ENCODE peak calls at places on chromosomes 1 and 21, in four cellular contexts. V is GM12878, H is K562, K is HL-60. O is an unnamed sample.

GRCh38 chr1:121538943-121539575 is 354.3 kb downstream of the SRGAP2C start:
- DNase-seq in H (no peak), K (no peak), V (no peak), O (no peak)

GRCh38 chr1:160542303-160542945 is 19.4 kb upstream of the SLAMF6 start:
- DNase-seq in H (no peak), V (no peak), K (no peak), O (no peak)

GRCh38 chr1:54681396-54681795 is 34.3 kb upstream of the TTC4 start:
- DNase-seq in H (no peak), K (no peak), V (no peak), O (no peak)

GRCh38 chr1:230807551-230808267 is 60.5 kb downstream of the CAPN9 start:
- DNase-seq in V (no peak), K (no peak), H (no peak), O (no peak)

GRCh38 chr21:35329940-35330670 is 281.0 kb upstream of the RUNX1 start:
- DNase-seq in K (no peak), V (no peak), H (no peak), O (no peak)

GRCh38 chr1:151006331-151007052 is at the start of gene MINDY1:
- DNase-seq in K (peak; percentile 83), V (peak; percentile 32), H (peak; percentile 83), O (no peak)

GRCh38 chr1:54475357-54476230 is 69.4 kb upstream of the SSBP3 start:
- DNase-seq in V (no peak), H (no peak), K (no peak), O (no peak)

GRCh38 chr1:113945329-113945728 is 16.2 kb downstream of the HIPK1 start:
- DNase-seq in K (no peak), V (no peak), H (no peak), O (no peak)

GRCh38 chr1:244273845-244274619 is 177.7 kb downstream of the ADSS2 start:
- DNase-seq in K (peak; percentile 56), V (no peak), H (peak; percentile 75), O (no peak)

GRCh38 chr1:10754571-10755329 is 41.7 kb downstream of the CASZ1 start:
- DNase-seq in V (no peak), K (no peak), H (no peak), O (no peak)

GRCh38 chr1:30263888-30264671 is 459.3 kb downstream of the MATN1 start:
- DNase-seq in V (no peak), K (no peak), H (no peak), O (no peak)

GRCh38 chr1:201361652-201362504 is 15.6 kb downstream of the TNNT2 start:
- DNase-seq in K (peak; percentile 17), H (peak; percentile 86), V (no peak), O (peak; percentile 89)

GRCh38 chr1:220203816-220204215 is 68.4 kb downstream of the RAB3GAP2 start:
- DNase-seq in V (no peak), K (no peak), H (no peak), O (no peak)

GRCh38 chr1:41804176-41804575 is 114.5 kb downstream of the HIVEP3 start:
- DNase-seq in K (peak; percentile 59), V (no peak), H (no peak), O (no peak)

GRCh38 chr1:57831624-57832023 is 407.8 kb upstream of the DAB1 start:
- DNase-seq in V (no peak), H (no peak), K (no peak), O (no peak)

GRCh38 chr1:55039342-55040082 is at the start of gene PCSK9:
- DNase-seq in V (no peak), K (no peak), H (peak; percentile 68), O (no peak)

GRCh38 chr21:44024895-44025353 is 12.8 kb downstream of the TRAPPC10 start:
- DNase-seq in H (peak; percentile 60), V (no peak), K (peak; percentile 92), O (no peak)

GRCh38 chr1:9253706-9254105 is 19.1 kb downstream of the H6PD start:
- DNase-seq in V (no peak), K (no peak), H (no peak), O (no peak)

GRCh38 chr1:154730986-154731489 is 123.1 kb upstream of the ADAR start:
- DNase-seq in H (no peak), K (no peak), V (no peak), O (no peak)

GRCh38 chr1:219812491-219813221 is 115.7 kb downstream of the SLC30A10 start:
- DNase-seq in H (peak; percentile 81), V (no peak), K (peak; percentile 50), O (peak; percentile 42)

GRCh38 chr1:34283142-34283541 is 106.4 kb downstream of the C1orf94 start:
- DNase-seq in K (no peak), V (no peak), H (no peak), O (no peak)

GRCh38 chr1:2024887-2025286 is 5.7 kb downstream of the GABRD start:
- DNase-seq in H (no peak), K (no peak), V (no peak), O (no peak)
- TF ChIP-seq SPI1 in H (no peak), K (no peak), V (no peak), O (no peak)

GRCh38 chr1:224489585-224490365 is 55.2 kb upstream of the WDR26 start:
- DNase-seq in K (no peak), V (no peak), H (no peak), O (no peak)
- TF ChIP-seq SPI1 in K (no peak), V (no peak), H (no peak), O (no peak)

GRCh38 chr1:3907031-3907534 is 7.0 kb upstream of the C1orf174 start:
- DNase-seq in K (peak; percentile 36), V (no peak), H (peak; percentile 86), O (no peak)
- TF ChIP-seq SPI1 in K (no peak), V (no peak), H (no peak), O (no peak)

GRCh38 chr1:6151291-6151822 is 28.8 kb downstream of the CHD5 start:
- DNase-seq in V (no peak), H (no peak), K (no peak), O (no peak)

GRCh38 chr1:6149597-6149996 is 30.5 kb downstream of the CHD5 start:
- DNase-seq in V (no peak), H (no peak), K (no peak), O (no peak)

GRCh38 chr1:6145864-6146410 is 34.2 kb downstream of the CHD5 start:
- DNase-seq in K (no peak), H (no peak), V (no peak), O (no peak)

GRCh38 chr1:6150006-6150938 is 29.8 kb downstream of the CHD5 start:
- DNase-seq in V (no peak), K (no peak), H (no peak), O (no peak)

GRCh38 chr1:6148497-6149241 is 31.5 kb downstream of the CHD5 start:
- DNase-seq in V (no peak), K (peak; percentile 25), H (peak; percentile 98), O (peak; percentile 57)
- TF ChIP-seq SPI1 in V (no peak), K (no peak), H (no peak), O (no peak)

DNA sequence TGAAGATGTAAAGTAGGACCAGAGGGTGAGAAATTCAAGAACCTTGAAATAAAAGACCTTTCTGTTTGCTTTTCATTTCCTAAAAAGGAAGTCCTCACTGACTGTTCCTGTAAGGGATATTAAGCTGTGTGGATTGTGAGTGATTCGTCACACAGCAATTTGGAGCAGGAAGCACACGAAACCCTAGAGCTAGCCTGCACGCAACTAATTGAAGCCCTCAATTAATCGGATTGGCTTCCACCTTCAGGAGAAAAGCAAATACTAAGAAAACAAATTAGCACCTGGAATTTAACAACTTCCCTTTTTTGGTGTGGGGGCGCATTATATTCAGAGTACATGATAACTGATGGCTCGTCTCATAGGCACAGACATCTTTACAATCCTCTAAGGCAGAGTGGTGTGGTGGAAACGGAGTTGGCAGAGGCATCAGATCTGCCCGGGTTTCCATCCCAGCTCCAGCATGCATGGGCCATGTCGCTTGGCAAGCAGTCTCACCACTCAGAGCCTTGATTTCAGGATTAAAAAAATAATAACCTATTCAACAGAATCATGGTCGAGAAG is 95.2 kb downstream of the KCNJ15 start:
- DNase-seq in H (no peak), K (no peak), V (no peak), O (no peak)
- TF ChIP-seq SPI1 in H (no peak), K (peak; percentile 30), V (no peak), O (no peak)

O was measured in GM12891.